ENCODE peak calls at places on chromosomes 2 and 18, in seven cellular contexts. One of them, this sample, is unnamed.

GRCh38 chr2:188089896-188090295 is 201.8 kb upstream of the GULP1 start:
- DNase-seq in neural progenitor cell: no peak
- DNase-seq in colonic mucosa: no peak
- DNase-seq in fibroblast of lung: peak
- DNase-seq in IMR-90: peak
- DNase-seq in kidney: no peak
- DNase-seq in GM23248: peak
- DNase-seq in this sample: no peak

GRCh38 chr2:64542071-64543005 is 18.2 kb downstream of the AFTPH start:
- DNase-seq in neural progenitor cell: no peak
- DNase-seq in colonic mucosa: no peak
- DNase-seq in fibroblast of lung: no peak
- DNase-seq in IMR-90: no peak
- DNase-seq in kidney: no peak
- DNase-seq in GM23248: no peak
- DNase-seq in this sample: no peak

GRCh38 chr2:44267269-44268258 is 7.7 kb upstream of the SLC3A1 start:
- DNase-seq in neural progenitor cell: peak
- DNase-seq in colonic mucosa: no peak
- DNase-seq in fibroblast of lung: peak
- DNase-seq in IMR-90: no peak
- DNase-seq in kidney: no peak
- DNase-seq in GM23248: peak
- DNase-seq in this sample: no peak

GRCh38 chr2:173874003-173874898 is 90.9 kb downstream of the SP3 start:
- DNase-seq in neural progenitor cell: no peak
- DNase-seq in colonic mucosa: no peak
- DNase-seq in fibroblast of lung: no peak
- DNase-seq in IMR-90: no peak
- DNase-seq in kidney: no peak
- DNase-seq in GM23248: no peak
- DNase-seq in this sample: no peak

GRCh38 chr18:39406941-39407340 is 1841.3 kb upstream of the CELF4 start:
- DNase-seq in neural progenitor cell: no peak
- DNase-seq in colonic mucosa: no peak
- DNase-seq in fibroblast of lung: no peak
- DNase-seq in IMR-90: no peak
- DNase-seq in kidney: no peak
- DNase-seq in GM23248: no peak
- DNase-seq in this sample: no peak

GRCh38 chr2:21710031-21710430 is 586.3 kb downstream of the TDRD15 start:
- DNase-seq in neural progenitor cell: no peak
- DNase-seq in colonic mucosa: no peak
- DNase-seq in fibroblast of lung: no peak
- DNase-seq in IMR-90: no peak
- DNase-seq in kidney: no peak
- DNase-seq in GM23248: no peak
- DNase-seq in this sample: no peak

GRCh38 chr2:216596986-216597509 is 36.2 kb upstream of the IGFBP2 start:
- DNase-seq in neural progenitor cell: no peak
- DNase-seq in colonic mucosa: no peak
- DNase-seq in fibroblast of lung: no peak
- DNase-seq in IMR-90: no peak
- DNase-seq in kidney: no peak
- DNase-seq in GM23248: peak
- DNase-seq in this sample: no peak

GRCh38 chr2:218860950-218861381 is 1.4 kb downstream of the WNT6 start:
- DNase-seq in neural progenitor cell: peak
- DNase-seq in colonic mucosa: no peak
- DNase-seq in fibroblast of lung: peak
- DNase-seq in IMR-90: peak
- DNase-seq in kidney: peak
- DNase-seq in GM23248: no peak
- DNase-seq in this sample: peak

GRCh38 chr2:127044977-127045654 is 61.8 kb downstream of the BIN1 start:
- DNase-seq in neural progenitor cell: no peak
- DNase-seq in colonic mucosa: no peak
- DNase-seq in fibroblast of lung: peak
- DNase-seq in IMR-90: no peak
- DNase-seq in kidney: peak
- DNase-seq in GM23248: peak
- DNase-seq in this sample: peak

GRCh38 chr2:110804915-110805314 is 72.5 kb downstream of the ACOXL start:
- DNase-seq in neural progenitor cell: no peak
- DNase-seq in colonic mucosa: no peak
- DNase-seq in fibroblast of lung: no peak
- DNase-seq in IMR-90: no peak
- DNase-seq in kidney: no peak
- DNase-seq in GM23248: no peak
- DNase-seq in this sample: no peak

GRCh38 chr18:59024829-59025228 is 114.9 kb upstream of the SEC11C start:
- DNase-seq in neural progenitor cell: no peak
- DNase-seq in colonic mucosa: no peak
- DNase-seq in fibroblast of lung: peak
- DNase-seq in IMR-90: peak
- DNase-seq in kidney: no peak
- DNase-seq in GM23248: peak
- DNase-seq in this sample: peak

GRCh38 chr2:53813151-53813550 is 26.3 kb downstream of the ERLEC1 start:
- DNase-seq in neural progenitor cell: no peak
- DNase-seq in colonic mucosa: no peak
- DNase-seq in fibroblast of lung: no peak
- DNase-seq in IMR-90: no peak
- DNase-seq in kidney: no peak
- DNase-seq in GM23248: no peak
- DNase-seq in this sample: no peak

GRCh38 chr2:103208916-103209315 is 447.1 kb downstream of the TMEM182 start:
- DNase-seq in neural progenitor cell: no peak
- DNase-seq in colonic mucosa: no peak
- DNase-seq in fibroblast of lung: no peak
- DNase-seq in IMR-90: no peak
- DNase-seq in kidney: no peak
- DNase-seq in GM23248: no peak
- DNase-seq in this sample: no peak

GRCh38 chr18:48896875-48897511 is 53.8 kb downstream of the SMAD7 start:
- DNase-seq in neural progenitor cell: peak
- DNase-seq in colonic mucosa: peak
- DNase-seq in fibroblast of lung: peak
- DNase-seq in IMR-90: peak
- DNase-seq in kidney: peak
- DNase-seq in GM23248: peak
- DNase-seq in this sample: peak
- H3K9ac ChIP-seq in neural progenitor cell: no peak
- H3K9ac ChIP-seq in colonic mucosa: no peak
- H3K9ac ChIP-seq in fibroblast of lung: no peak
- H3K9ac ChIP-seq in IMR-90: no peak
- H3K9ac ChIP-seq in kidney: no peak
- H3K9ac ChIP-seq in GM23248: peak
- H3K9ac ChIP-seq in this sample: no peak

GRCh38 chr18:23504720-23505119 is 1.4 kb downstream of the RMC1 start:
- DNase-seq in neural progenitor cell: no peak
- DNase-seq in colonic mucosa: no peak
- DNase-seq in fibroblast of lung: no peak
- DNase-seq in IMR-90: no peak
- DNase-seq in kidney: no peak
- DNase-seq in GM23248: no peak
- DNase-seq in this sample: no peak
- H3K9ac ChIP-seq in neural progenitor cell: no peak
- H3K9ac ChIP-seq in colonic mucosa: no peak
- H3K9ac ChIP-seq in fibroblast of lung: no peak
- H3K9ac ChIP-seq in IMR-90: peak
- H3K9ac ChIP-seq in kidney: no peak
- H3K9ac ChIP-seq in GM23248: peak
- H3K9ac ChIP-seq in this sample: no peak

DNA sequence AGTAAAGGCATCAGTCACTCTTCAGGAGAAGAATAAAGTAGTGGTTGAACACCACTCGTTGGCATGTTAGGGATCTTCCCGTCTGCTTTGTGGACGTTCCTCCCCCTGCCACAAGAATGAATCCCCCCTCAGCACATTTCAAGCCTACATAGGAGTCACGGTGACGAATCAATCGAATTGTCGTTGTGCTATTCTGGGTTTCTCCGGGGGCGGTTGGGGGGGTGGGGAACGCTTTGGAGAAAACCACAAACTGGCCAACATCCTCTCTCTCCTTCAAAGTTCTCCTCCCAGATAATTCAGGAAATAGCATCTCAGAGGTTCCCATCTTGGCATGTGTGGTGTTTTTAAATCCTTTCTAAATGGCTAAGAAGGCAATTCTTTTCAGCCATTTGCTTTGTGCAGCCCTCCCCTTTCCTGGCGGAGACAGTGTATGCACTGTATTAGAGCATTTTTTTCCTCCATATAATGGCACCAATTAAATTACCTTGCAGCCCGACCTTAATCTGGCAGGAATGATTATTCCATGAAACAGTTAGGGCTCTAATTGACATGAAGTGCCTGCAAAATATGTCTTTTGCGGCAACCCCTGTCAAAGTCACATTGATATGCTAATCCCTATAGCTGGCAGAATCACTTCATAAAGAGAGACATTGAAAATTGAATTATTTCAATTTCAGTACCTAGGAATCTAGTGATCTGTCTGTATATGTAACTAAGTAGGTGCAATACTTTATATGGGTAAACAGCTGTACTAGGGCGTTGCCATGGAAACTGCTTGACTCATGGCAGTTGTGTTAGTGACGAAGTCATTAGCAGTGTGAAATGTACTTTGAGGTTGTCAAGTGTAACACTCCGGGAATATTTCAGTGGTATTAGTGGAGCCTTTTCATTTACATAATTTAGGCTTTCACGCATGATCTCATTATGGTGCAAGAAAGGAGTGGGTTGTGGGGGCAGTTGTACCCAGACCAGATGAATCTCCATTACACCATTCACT is 323.4 kb upstream of the SLC14A2 start:
- DNase-seq in neural progenitor cell: peak
- DNase-seq in colonic mucosa: no peak
- DNase-seq in fibroblast of lung: no peak
- DNase-seq in IMR-90: no peak
- DNase-seq in kidney: no peak
- DNase-seq in GM23248: peak
- DNase-seq in this sample: no peak
- H3K9ac ChIP-seq in neural progenitor cell: no peak
- H3K9ac ChIP-seq in colonic mucosa: no peak
- H3K9ac ChIP-seq in fibroblast of lung: no peak
- H3K9ac ChIP-seq in IMR-90: no peak
- H3K9ac ChIP-seq in kidney: no peak
- H3K9ac ChIP-seq in GM23248: no peak
- H3K9ac ChIP-seq in this sample: no peak

DNA sequence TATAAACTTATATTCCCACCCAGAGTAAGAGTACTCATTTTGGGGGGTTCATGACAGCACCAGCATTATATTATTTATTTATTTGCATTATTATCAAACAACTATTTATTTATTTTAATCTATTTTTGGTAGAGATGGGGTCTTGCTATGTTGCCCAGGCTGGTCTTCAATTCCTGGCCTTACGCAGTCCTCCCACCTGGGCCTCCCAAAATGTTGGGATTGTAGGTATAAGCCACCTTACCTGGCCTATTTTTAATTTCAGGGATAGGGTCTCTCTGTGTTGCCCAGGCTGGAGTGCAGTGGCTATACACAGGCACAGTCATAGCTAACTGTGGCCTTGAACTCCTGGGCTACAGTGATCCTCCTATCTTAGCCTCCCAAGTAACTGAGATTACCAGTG is 30.7 kb downstream of the GEMIN6 start:
- DNase-seq in neural progenitor cell: no peak
- DNase-seq in colonic mucosa: no peak
- DNase-seq in fibroblast of lung: no peak
- DNase-seq in IMR-90: no peak
- DNase-seq in kidney: no peak
- DNase-seq in GM23248: no peak
- DNase-seq in this sample: no peak
- H3K9ac ChIP-seq in neural progenitor cell: no peak
- H3K9ac ChIP-seq in colonic mucosa: no peak
- H3K9ac ChIP-seq in fibroblast of lung: no peak
- H3K9ac ChIP-seq in IMR-90: no peak
- H3K9ac ChIP-seq in kidney: no peak
- H3K9ac ChIP-seq in GM23248: no peak
- H3K9ac ChIP-seq in this sample: no peak

GRCh38 chr2:68831688-68832087 is 39.5 kb downstream of the BMP10 start:
- DNase-seq in neural progenitor cell: no peak
- DNase-seq in colonic mucosa: no peak
- DNase-seq in fibroblast of lung: peak
- DNase-seq in IMR-90: peak
- DNase-seq in kidney: no peak
- DNase-seq in GM23248: peak
- DNase-seq in this sample: no peak

GRCh38 chr2:68827681-68828080 is 43.5 kb downstream of the BMP10 start:
- DNase-seq in neural progenitor cell: no peak
- DNase-seq in colonic mucosa: no peak
- DNase-seq in fibroblast of lung: no peak
- DNase-seq in IMR-90: peak
- DNase-seq in kidney: no peak
- DNase-seq in GM23248: no peak
- DNase-seq in this sample: no peak

GRCh38 chr2:68832161-68832869 is 38.9 kb downstream of the BMP10 start:
- DNase-seq in neural progenitor cell: no peak
- DNase-seq in colonic mucosa: peak
- DNase-seq in fibroblast of lung: peak
- DNase-seq in IMR-90: peak
- DNase-seq in kidney: peak
- DNase-seq in GM23248: peak
- DNase-seq in this sample: no peak

GRCh38 chr2:68828887-68829708 is 42.1 kb downstream of the BMP10 start:
- DNase-seq in neural progenitor cell: no peak
- DNase-seq in colonic mucosa: peak
- DNase-seq in fibroblast of lung: peak
- DNase-seq in IMR-90: peak
- DNase-seq in kidney: peak
- DNase-seq in GM23248: peak
- DNase-seq in this sample: peak

GRCh38 chr2:68829764-68830163 is 41.4 kb downstream of the BMP10 start:
- DNase-seq in neural progenitor cell: no peak
- DNase-seq in colonic mucosa: no peak
- DNase-seq in fibroblast of lung: no peak
- DNase-seq in IMR-90: no peak
- DNase-seq in kidney: no peak
- DNase-seq in GM23248: no peak
- DNase-seq in this sample: no peak
- H3K9ac ChIP-seq in neural progenitor cell: no peak
- H3K9ac ChIP-seq in colonic mucosa: no peak
- H3K9ac ChIP-seq in fibroblast of lung: no peak
- H3K9ac ChIP-seq in IMR-90: no peak
- H3K9ac ChIP-seq in kidney: no peak
- H3K9ac ChIP-seq in GM23248: no peak
- H3K9ac ChIP-seq in this sample: no peak